ENCODE peak calls at places on chromosomes 7 and 10, in four cellular contexts. D is K562, U is HepG2, W is GM12878. G is an unnamed sample.

GRCh38 chr10:82358486-82359097 is 483.6 kb downstream of the NRG3 start:
- DNase-seq in D (no peak), W (no peak), U (no peak), G (no peak)

GRCh38 chr10:91901784-91902677 is 7.3 kb downstream of the FGFBP3 start:
- DNase-seq in W (no peak), D (peak), U (peak), G (peak)

GRCh38 chr7:2863461-2864066 is 19.5 kb upstream of the GNA12 start:
- DNase-seq in W (peak), D (peak), U (peak), G (peak)

GRCh38 chr7:4123823-4124222 is 558.3 kb upstream of the FOXK1 start:
- DNase-seq in U (no peak), W (no peak), D (no peak), G (no peak)

GRCh38 chr10:131198401-131198800 is 113.1 kb downstream of the TCERG1L start:
- DNase-seq in W (no peak), U (no peak), D (no peak), G (no peak)

GRCh38 chr7:132455306-132455705 is 121.0 kb downstream of the PLXNA4 start:
- DNase-seq in D (no peak), U (no peak), W (no peak), G (no peak)

GRCh38 chr10:10803273-10803672 is 214.4 kb upstream of the CELF2 start:
- DNase-seq in D (no peak), U (no peak), W (no peak), G (no peak)

GRCh38 chr10:70335246-70335613 is 47.2 kb downstream of the LRRC20 start:
- DNase-seq in D (no peak), W (no peak), U (no peak), G (no peak)

GRCh38 chr10:90652519-90652918 is 205.3 kb downstream of the HTR7 start:
- DNase-seq in W (no peak), D (no peak), U (no peak), G (peak)

GRCh38 chr10:104680467-104681401 is 39.6 kb downstream of the SORCS3 start:
- DNase-seq in W (no peak), U (no peak), D (no peak), G (peak)

DNA sequence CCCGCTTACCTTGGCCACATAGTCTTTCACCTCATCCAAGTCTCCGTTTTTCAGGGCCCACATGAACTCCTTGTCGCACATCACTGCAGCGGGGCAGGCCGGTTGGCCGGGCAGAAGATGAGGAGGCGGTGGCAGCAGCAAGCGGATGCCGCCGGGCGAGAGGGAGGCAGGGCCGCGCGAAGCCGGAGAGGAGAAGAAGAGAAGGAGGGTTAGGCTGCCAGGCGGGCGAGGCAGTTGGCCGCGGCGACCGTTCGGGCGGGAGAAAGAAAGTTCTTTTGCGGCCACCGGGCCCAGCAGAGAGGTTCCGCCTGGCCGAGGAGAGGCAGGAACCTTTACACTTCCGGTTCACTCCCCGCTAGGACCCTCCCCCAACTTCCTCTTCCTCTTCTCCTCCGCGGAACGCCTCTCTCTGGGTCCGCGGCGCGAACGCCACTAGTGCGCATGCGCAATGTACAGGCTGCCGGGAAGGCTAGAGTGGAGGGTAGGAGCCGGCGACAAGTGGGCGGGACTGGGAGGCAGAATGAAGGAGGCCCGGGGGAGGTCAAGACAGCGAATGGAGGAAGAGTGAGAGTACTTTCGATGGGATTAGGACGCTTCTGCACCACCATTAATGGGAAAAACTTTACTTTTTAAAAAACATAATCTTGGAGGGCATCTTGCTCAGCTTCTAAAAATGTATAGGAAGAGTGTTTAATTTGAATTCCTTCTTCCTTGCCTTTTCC is at the start of gene MTPN:
- DNase-seq in D (peak), U (peak), W (peak), G (peak)
- TF ChIP-seq EP300 in D (no peak), U (no peak), W (no peak), G (no peak)

GRCh38 chr7:27170936-27171635 is 3.0 kb downstream of the HOXA10 start:
- DNase-seq in W (no peak), U (peak), D (no peak), G (no peak)
- TF ChIP-seq BHLHE40 in W (no peak), U (no peak), D (no peak), G (no peak)

GRCh38 chr10:75971402-75972211 is 540.2 kb downstream of the LRMDA start:
- DNase-seq in U (no peak), D (no peak), W (no peak), G (no peak)
- TF ChIP-seq SMC3 in U (no peak), D (no peak), W (no peak), G (no peak)

DNA sequence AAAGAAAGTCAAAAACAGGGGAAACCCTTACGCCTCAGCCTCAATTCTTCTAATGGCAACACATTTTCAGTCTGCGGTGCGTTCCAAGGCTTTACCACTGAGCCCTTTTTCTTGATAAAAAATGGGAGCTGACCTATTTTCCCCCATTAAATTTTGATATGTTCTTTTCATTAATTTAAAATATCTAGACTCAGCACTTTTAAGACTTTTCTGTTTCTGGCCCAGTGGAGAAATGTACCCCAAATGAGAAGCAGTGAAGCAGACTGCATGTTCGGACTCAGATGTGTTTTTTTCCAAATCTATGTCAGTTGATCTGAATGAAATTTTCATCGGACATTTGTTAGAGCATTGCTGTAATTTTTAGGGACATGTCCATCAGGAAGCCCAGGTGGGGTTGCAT is 126.2 kb downstream of the SEC23IP start:
- DNase-seq in U (no peak), W (no peak), D (no peak), G (no peak)
- TF ChIP-seq EP300 in U (no peak), W (no peak), D (no peak), G (no peak)

DNA sequence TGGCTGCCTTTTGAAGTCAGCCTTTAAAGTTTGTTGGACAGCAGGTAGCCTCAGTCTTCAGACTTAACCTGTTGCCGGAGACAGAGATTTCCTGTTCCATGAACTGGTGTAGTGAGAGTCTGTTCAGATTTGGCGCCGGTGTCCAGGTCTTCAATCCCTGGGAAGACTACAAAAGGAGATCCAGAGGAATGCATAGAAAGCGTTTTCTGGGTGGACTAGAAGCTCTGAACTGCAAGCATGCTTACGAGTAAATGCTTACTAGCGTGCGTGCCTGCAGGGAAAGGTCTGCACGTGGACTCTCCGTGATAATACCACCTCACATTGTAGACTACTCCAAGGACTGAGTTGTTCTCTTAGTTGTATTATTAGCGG is 872 bp downstream of the GLRX3 start:
- DNase-seq in W (no peak), U (peak), D (no peak), G (peak)
- TF ChIP-seq BHLHE40 in W (no peak), U (no peak), D (peak), G (no peak)

DNA sequence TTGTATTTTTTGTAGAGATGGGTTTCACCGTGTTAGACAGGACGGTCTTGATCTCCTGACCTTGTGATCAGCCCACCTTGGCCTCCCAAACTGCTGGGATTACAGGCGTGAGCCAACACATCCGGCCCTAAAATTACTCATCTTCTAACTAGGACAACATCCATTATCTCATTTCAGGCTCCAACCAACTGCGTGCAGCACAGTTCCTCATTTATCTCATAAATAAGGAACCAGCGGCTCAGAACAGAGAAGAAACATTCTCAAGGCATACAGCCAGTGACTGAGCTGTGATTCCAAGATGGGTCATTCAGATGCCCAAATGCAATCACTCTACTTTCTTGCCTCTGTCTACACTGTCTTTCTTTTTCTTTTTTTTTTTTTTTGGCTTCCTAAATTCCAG is 356.1 kb downstream of the ELMO1 start:
- DNase-seq in U (no peak), D (no peak), W (no peak), G (no peak)
- TF ChIP-seq SMC3 in U (no peak), D (no peak), W (no peak), G (no peak)

GRCh38 chr10:93593254-93593653 is 7.8 kb downstream of the RBP4 start:
- DNase-seq in D (no peak), W (no peak), U (no peak), G (no peak)
- TF ChIP-seq EP300 in D (no peak), W (no peak), U (no peak), G (no peak)

GRCh38 chr7:37311282-37311868 is 137.3 kb downstream of the ELMO1 start:
- DNase-seq in U (no peak), W (no peak), D (no peak), G (no peak)
- TF ChIP-seq BHLHE40 in U (no peak), W (no peak), D (no peak), G (no peak)

G was measured in A549.